ENCODE peak calls at places on chromosomes 2 and 18, in seven cellular contexts. S is heart left ventricle, U is A549, C is IMR-90, L is transverse colon, H is uterus, J is prostate gland. W is an unnamed sample.

GRCh38 chr2:128311216-128311754 is 7.4 kb downstream of the HS6ST1 start:
- DNase-seq in S (peak), U (no peak), C (no peak), L (no peak), H (no peak), J (peak), W (no peak)

GRCh38 chr2:113175736-113176695 is 2.2 kb downstream of the PSD4 start:
- DNase-seq in S (no peak), U (no peak), C (no peak), L (peak), H (no peak), J (no peak), W (peak)

GRCh38 chr18:13227910-13228309 is 9.3 kb downstream of the LDLRAD4 start:
- DNase-seq in S (no peak), U (no peak), C (no peak), L (no peak), H (no peak), J (no peak), W (no peak)

GRCh38 chr2:222566229-222566628 is 89.7 kb downstream of the FARSB start:
- DNase-seq in S (no peak), U (no peak), C (no peak), L (no peak), H (no peak), J (no peak), W (no peak)

GRCh38 chr18:179499-179898 is 21.1 kb downstream of the USP14 start:
- DNase-seq in S (no peak), U (no peak), C (no peak), L (no peak), H (no peak), J (no peak), W (no peak)

GRCh38 chr2:218128781-218129478 is 3.1 kb downstream of the CXCR2 start:
- DNase-seq in S (no peak), U (no peak), C (no peak), L (no peak), H (no peak), J (no peak), W (no peak)

GRCh38 chr2:25894135-25894830 is 16.0 kb upstream of the ASXL2 start:
- DNase-seq in S (peak), U (no peak), C (peak), L (peak), H (no peak), J (no peak), W (no peak)

GRCh38 chr2:98160574-98160973 is 73.6 kb downstream of the VWA3B start:
- DNase-seq in S (peak), U (no peak), C (no peak), L (no peak), H (no peak), J (no peak), W (no peak)

GRCh38 chr2:95329401-95329800 is 32.3 kb downstream of the KCNIP3 start:
- DNase-seq in S (no peak), U (no peak), C (no peak), L (no peak), H (no peak), J (no peak), W (no peak)

GRCh38 chr2:144938308-144938709 is 418.4 kb upstream of the ZEB2 start:
- DNase-seq in S (no peak), U (peak), C (peak), L (no peak), H (no peak), J (no peak), W (no peak)

GRCh38 chr2:163266772-163267171 is 428.2 kb upstream of the KCNH7 start:
- DNase-seq in S (no peak), U (peak), C (peak), L (no peak), H (no peak), J (no peak), W (no peak)

GRCh38 chr2:165897741-165898140 is 55.8 kb downstream of the TTC21B start:
- DNase-seq in S (no peak), U (no peak), C (no peak), L (no peak), H (no peak), J (no peak), W (no peak)

GRCh38 chr2:128536925-128537620 is 218.4 kb upstream of the HS6ST1 start:
- DNase-seq in S (no peak), U (peak), C (peak), L (no peak), H (no peak), J (no peak), W (peak)

GRCh38 chr2:40434638-40435296 is 17.1 kb downstream of the SLC8A1 start:
- DNase-seq in S (no peak), U (peak), C (peak), L (no peak), H (peak), J (no peak), W (no peak)

GRCh38 chr18:55927831-55928230 is 339.8 kb upstream of the TCF4 start:
- DNase-seq in S (no peak), U (no peak), C (peak), L (no peak), H (no peak), J (no peak), W (no peak)

GRCh38 chr18:35642802-35643201 is 61.3 kb downstream of the GALNT1 start:
- DNase-seq in S (no peak), U (no peak), C (peak), L (no peak), H (no peak), J (no peak), W (no peak)

GRCh38 chr2:32715391-32715841 is 87.6 kb downstream of the TTC27 start:
- DNase-seq in S (no peak), U (no peak), C (peak), L (no peak), H (no peak), J (no peak), W (no peak)

GRCh38 chr18:79402977-79403722 is 7.4 kb downstream of the NFATC1 start:
- DNase-seq in S (peak), U (no peak), C (no peak), L (peak), H (peak), J (peak), W (peak)

GRCh38 chr2:201059961-201060525 is 11.4 kb downstream of the HYCC2 start:
- DNase-seq in S (no peak), U (no peak), C (no peak), L (no peak), H (no peak), J (no peak), W (no peak)

GRCh38 chr2:42758751-42759150 is 5.2 kb downstream of the OXER1 start:
- DNase-seq in S (no peak), U (no peak), C (no peak), L (no peak), H (no peak), J (no peak), W (no peak)

GRCh38 chr18:42310956-42311355 is 355.9 kb downstream of the PIK3C3 start:
- DNase-seq in S (peak), U (no peak), C (no peak), L (no peak), H (no peak), J (no peak), W (no peak)

GRCh38 chr2:127648321-127648720 is 2.4 kb downstream of the GPR17 start:
- DNase-seq in S (no peak), U (no peak), C (no peak), L (no peak), H (no peak), J (no peak), W (peak)

GRCh38 chr2:182103531-182103930 is 117.9 kb downstream of the PPP1R1C start:
- DNase-seq in S (no peak), U (no peak), C (no peak), L (no peak), H (no peak), J (no peak), W (no peak)

GRCh38 chr2:118032169-118033013 is 18.5 kb upstream of the CCDC93 start:
- DNase-seq in S (no peak), U (peak), C (peak), L (peak), H (no peak), J (peak), W (no peak)

GRCh38 chr2:134917958-134918517 is 584 bp upstream of the CCNT2 start:
- DNase-seq in S (no peak), U (no peak), C (no peak), L (no peak), H (no peak), J (peak), W (peak)

GRCh38 chr2:181978351-181979150 is 7.1 kb upstream of the PPP1R1C start:
- DNase-seq in S (no peak), U (no peak), C (peak), L (no peak), H (no peak), J (no peak), W (no peak)

GRCh38 chr2:9790702-9791225 is 52.5 kb upstream of the TAF1B start:
- DNase-seq in S (no peak), U (no peak), C (no peak), L (no peak), H (no peak), J (no peak), W (no peak)

GRCh38 chr2:158457826-158458616 is 1.3 kb downstream of the PKP4 start:
- DNase-seq in S (peak), U (peak), C (peak), L (peak), H (peak), J (peak), W (no peak)

GRCh38 chr2:102268529-102269524 is 42.5 kb upstream of the IL1RL1 start:
- DNase-seq in S (no peak), U (no peak), C (peak), L (no peak), H (no peak), J (no peak), W (no peak)

GRCh38 chr2:47174731-47175361 is 19.7 kb upstream of the STPG4 start:
- DNase-seq in S (peak), U (peak), C (peak), L (peak), H (no peak), J (peak), W (no peak)

GRCh38 chr2:61090386-61090921 is 24.8 kb downstream of the SANBR start:
- DNase-seq in S (no peak), U (peak), C (peak), L (no peak), H (no peak), J (no peak), W (no peak)

GRCh38 chr2:99635710-99636431 is 146.1 kb upstream of the REV1 start:
- DNase-seq in S (peak), U (no peak), C (no peak), L (no peak), H (peak), J (no peak), W (no peak)

GRCh38 chr2:84491256-84491655 is 25.0 kb upstream of the DNAH6 start:
- DNase-seq in S (no peak), U (no peak), C (no peak), L (no peak), H (no peak), J (no peak), W (no peak)

GRCh38 chr2:8435608-8436007 is 246.2 kb upstream of the ID2 start:
- DNase-seq in S (no peak), U (no peak), C (no peak), L (no peak), H (no peak), J (no peak), W (no peak)

GRCh38 chr2:71976685-71977084 is 171.0 kb downstream of the CYP26B1 start:
- DNase-seq in S (no peak), U (no peak), C (no peak), L (no peak), H (no peak), J (no peak), W (no peak)

GRCh38 chr2:68992933-68993332 is 18.5 kb downstream of the GKN1 start:
- DNase-seq in S (no peak), U (no peak), C (no peak), L (no peak), H (no peak), J (no peak), W (no peak)

GRCh38 chr2:42575458-42576064 is 7.1 kb downstream of the MTA3 start:
- DNase-seq in S (no peak), U (no peak), C (no peak), L (no peak), H (no peak), J (no peak), W (no peak)

GRCh38 chr2:23828986-23829385 is 97.9 kb downstream of the ATAD2B start:
- DNase-seq in S (no peak), U (no peak), C (peak), L (no peak), H (no peak), J (no peak), W (no peak)

GRCh38 chr2:168456526-168457176 is 579 bp downstream of the CERS6 start:
- DNase-seq in S (peak), U (peak), C (peak), L (peak), H (peak), J (peak), W (peak)

GRCh38 chr2:25036221-25036559 is 5.7 kb upstream of the EFR3B start:
- DNase-seq in S (no peak), U (no peak), C (no peak), L (no peak), H (no peak), J (no peak), W (no peak)

DNA sequence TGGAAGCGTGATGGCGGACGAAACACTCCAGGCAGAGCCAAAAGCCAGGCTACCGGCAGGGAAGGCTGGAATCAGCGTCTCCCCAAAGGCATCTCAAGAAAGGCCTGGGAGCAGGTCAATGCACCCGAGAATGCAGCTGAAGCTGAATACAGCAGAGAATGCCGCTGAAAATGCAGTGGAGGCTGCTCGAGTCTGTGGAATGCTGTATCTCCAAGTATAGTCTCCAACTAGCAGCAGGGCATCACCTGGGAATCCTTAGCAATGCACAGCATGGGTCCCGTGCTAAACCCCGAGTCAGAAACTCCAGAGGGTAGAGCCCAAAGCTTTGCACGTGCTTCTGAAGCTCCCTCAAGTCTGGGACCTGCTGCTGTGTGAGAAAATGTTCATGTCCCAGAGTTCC is 191.1 kb upstream of the ALKAL2 start:
- DNase-seq in S (no peak), U (no peak), C (no peak), L (no peak), H (no peak), J (no peak), W (no peak)
- H3K4me3 ChIP-seq in S (no peak), U (peak), C (no peak), L (no peak), H (no peak), J (no peak), W (no peak)

GRCh38 chr18:58114766-58115165 is 70.7 kb downstream of the NEDD4L start:
- DNase-seq in S (no peak), U (no peak), C (no peak), L (no peak), H (no peak), J (no peak), W (no peak)

GRCh38 chr18:58116815-58117214 is 72.8 kb downstream of the NEDD4L start:
- DNase-seq in S (no peak), U (no peak), C (no peak), L (no peak), H (no peak), J (no peak), W (no peak)

GRCh38 chr18:58119819-58120218 is 75.8 kb downstream of the NEDD4L start:
- DNase-seq in S (no peak), U (no peak), C (no peak), L (no peak), H (no peak), J (no peak), W (no peak)

GRCh38 chr18:58118510-58118909 is 74.5 kb downstream of the NEDD4L start:
- DNase-seq in S (no peak), U (no peak), C (no peak), L (no peak), H (no peak), J (no peak), W (no peak)

DNA sequence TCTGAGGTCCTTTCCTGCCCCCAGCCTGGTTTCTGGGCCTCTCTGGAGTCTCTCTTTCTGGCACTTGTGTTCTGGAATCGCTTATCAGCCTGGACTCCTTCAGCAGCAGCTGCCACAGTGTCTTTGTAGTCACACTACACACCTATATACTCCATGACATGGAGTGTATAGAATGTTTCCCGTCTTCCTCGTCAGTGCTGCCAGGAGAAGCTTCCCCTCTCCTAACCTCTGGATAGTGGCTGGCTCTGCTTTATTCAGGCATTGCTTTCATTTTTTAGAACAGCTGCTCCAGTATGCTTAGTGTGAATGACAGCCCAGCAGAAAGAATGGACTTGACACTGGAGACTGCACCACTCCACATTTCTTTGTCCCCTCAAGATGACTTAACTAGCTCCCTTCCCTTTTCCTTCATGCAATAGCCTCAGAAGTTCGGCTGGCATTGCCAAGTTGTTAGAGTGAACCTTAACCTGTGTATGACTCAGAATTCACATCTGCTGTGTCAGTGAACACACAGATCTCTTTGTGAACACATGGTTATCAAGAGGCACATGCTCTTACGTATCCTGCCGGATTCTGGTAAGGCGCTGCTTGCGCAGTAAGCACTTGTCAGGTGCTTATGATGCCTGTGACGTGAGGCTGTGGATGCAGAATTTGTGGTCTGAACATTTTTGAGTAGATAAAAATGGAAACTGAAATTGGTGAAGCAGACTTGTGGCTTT is 73.8 kb downstream of the NEDD4L start:
- DNase-seq in S (no peak), U (peak), C (peak), L (peak), H (no peak), J (peak), W (no peak)
- TF ChIP-seq POLR2A in S (no peak), U (no peak), C (no peak), L (no peak), H (no peak), J (no peak), W (no peak)

GRCh38 chr2:230706053-230706498 is 6.6 kb upstream of the CAB39 start:
- DNase-seq in S (no peak), U (peak), C (no peak), L (peak), H (no peak), J (no peak), W (no peak)
- TF ChIP-seq CTCF in S (no peak), U (no peak), C (no peak), L (no peak), H (no peak), J (no peak), W (no peak)

GRCh38 chr18:76821356-76821874 is 942 bp upstream of the ZNF236 start:
- DNase-seq in S (no peak), U (no peak), C (no peak), L (no peak), H (no peak), J (no peak), W (no peak)

GRCh38 chr18:76822510-76823165 is at the start of gene ZNF236:
- DNase-seq in S (peak), U (peak), C (peak), L (peak), H (peak), J (peak), W (peak)

GRCh38 chr18:76817888-76818611 is 4.3 kb upstream of the ZNF236 start:
- DNase-seq in S (no peak), U (no peak), C (no peak), L (no peak), H (no peak), J (no peak), W (no peak)

GRCh38 chr18:76821875-76822509 is 365 bp upstream of the ZNF236 start:
- DNase-seq in S (peak), U (peak), C (peak), L (peak), H (peak), J (peak), W (peak)

DNA sequence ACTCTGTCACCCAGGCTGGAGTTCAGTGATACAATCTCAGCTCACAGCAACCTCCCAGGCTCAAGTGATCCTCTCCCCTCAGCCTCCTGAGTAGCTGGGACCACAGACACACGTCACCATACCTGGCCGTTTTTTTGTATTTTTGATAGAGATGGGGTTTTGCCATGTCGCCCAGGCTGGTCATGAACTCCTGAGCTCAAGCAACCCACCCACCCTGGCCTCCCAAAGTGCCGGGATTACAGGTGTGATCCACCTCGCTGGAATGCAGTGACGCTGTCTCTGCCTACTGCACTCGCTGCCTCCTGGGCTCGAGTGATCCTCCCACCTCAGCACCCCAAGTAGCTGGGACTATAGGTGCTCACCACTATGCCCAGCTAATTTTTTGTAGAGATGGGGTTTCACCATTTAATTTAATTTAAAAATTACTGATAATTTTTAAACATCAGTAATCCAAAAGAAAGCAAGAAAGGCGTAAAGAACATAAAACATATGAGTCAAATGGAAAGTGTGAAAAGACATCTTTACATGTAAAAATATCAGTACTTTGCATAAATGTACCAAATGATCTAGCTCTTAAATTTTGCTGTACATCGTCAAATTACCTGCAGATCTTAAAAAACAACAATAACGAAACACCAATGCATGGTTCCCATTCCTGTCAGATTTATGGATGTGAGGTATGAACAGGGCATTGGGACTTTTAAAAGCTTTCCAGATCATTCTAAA is 2.8 kb upstream of the ZNF236 start:
- DNase-seq in S (no peak), U (no peak), C (no peak), L (no peak), H (no peak), J (no peak), W (no peak)
- H3K4me3 ChIP-seq in S (no peak), U (peak), C (no peak), L (no peak), H (no peak), J (no peak), W (no peak)

W was measured in spleen.